ENCODE peak calls at places on chromosomes 2 and 18, in eight cellular contexts. L, F, I, N, M, P, U and V are unnamed samples.

GRCh38 chr2:181456660-181457120 is 496 bp upstream of the ITGA4 start:
- DNase-seq in I (peak; percentile 23), U (no peak), N (peak; percentile 33), P (peak; percentile 51), F (no peak), M (no peak), L (peak; percentile 5), V (no peak)

GRCh38 chr2:178008636-178009289 is 63.8 kb downstream of the PDE11A start:
- DNase-seq in N (peak; percentile 30), F (no peak), M (peak; percentile 60), I (peak; percentile 38), U (no peak), L (peak; percentile 65), P (peak; percentile 45), V (no peak)

GRCh38 chr2:86822668-86823067 is 32.0 kb upstream of the CD8A start:
- DNase-seq in N (no peak), I (no peak), M (no peak), L (no peak), P (no peak), F (no peak), U (no peak), V (no peak)

GRCh38 chr18:13124411-13124810 is 94.1 kb upstream of the LDLRAD4 start:
- DNase-seq in I (no peak), M (no peak), P (peak; percentile 64), F (no peak), L (no peak), N (no peak), U (no peak), V (no peak)

GRCh38 chr2:142325870-142326269 is 195.1 kb upstream of the LRP1B start:
- DNase-seq in I (no peak), L (no peak), P (no peak), U (no peak), F (no peak), N (no peak), M (no peak), V (no peak)

GRCh38 chr2:173715483-173715882 is 249.7 kb downstream of the SP3 start:
- DNase-seq in U (no peak), P (no peak), M (no peak), L (no peak), N (peak; percentile 43), I (no peak), F (no peak), V (no peak)

GRCh38 chr2:153072077-153072476 is 353.7 kb downstream of the ARL6IP6 start:
- DNase-seq in L (no peak), F (no peak), N (no peak), P (no peak), U (no peak), M (no peak), I (no peak), V (no peak)

GRCh38 chr18:67599277-67599676 is 82.8 kb upstream of the DSEL start:
- DNase-seq in I (peak; percentile 29), U (peak; percentile 7), F (no peak), L (peak; percentile 73), M (no peak), P (peak; percentile 53), N (peak; percentile 59), V (no peak)

GRCh38 chr2:55175254-55176093 is 56.6 kb downstream of the CLHC1 start:
- DNase-seq in P (no peak), M (peak; percentile 75), I (peak; percentile 80), N (peak; percentile 86), U (no peak), L (peak; percentile 87), F (peak; percentile 37), V (no peak)

GRCh38 chr2:85961053-85961452 is 72.3 kb upstream of the ST3GAL5 start:
- DNase-seq in N (no peak), F (no peak), M (no peak), L (no peak), I (no peak), U (no peak), P (no peak), V (no peak)

GRCh38 chr18:40413160-40413559 is 1541.9 kb upstream of the PIK3C3 start:
- DNase-seq in N (peak; percentile 37), F (no peak), P (no peak), M (peak; percentile 0), U (no peak), L (peak; percentile 45), I (peak; percentile 32), V (peak; percentile 13)

GRCh38 chr18:59957957-59958356 is 58.2 kb downstream of the PMAIP1 start:
- DNase-seq in L (peak; percentile 83), N (peak; percentile 68), F (peak; percentile 67), U (peak; percentile 41), P (no peak), M (peak; percentile 5), I (peak; percentile 51), V (peak; percentile 50)

GRCh38 chr2:239093487-239093886 is 245.6 kb downstream of the TWIST2 start:
- DNase-seq in N (no peak), F (no peak), U (no peak), P (no peak), M (no peak), L (no peak), I (no peak), V (no peak)

GRCh38 chr2:46294185-46294836 is 2.9 kb upstream of the EPAS1 start:
- DNase-seq in F (no peak), L (no peak), N (peak; percentile 49), M (peak; percentile 60), U (no peak), I (no peak), P (peak; percentile 64), V (no peak)
- TF ChIP-seq CTCF in F (peak; percentile 55), L (peak; percentile 46), N (peak; percentile 48), M (peak; percentile 69), U (peak; percentile 42), I (peak; percentile 47), P (peak; percentile 53), V (peak; percentile 29)

GRCh38 chr2:44883356-44883755 is 58.1 kb upstream of the SIX3 start:
- DNase-seq in F (no peak), M (no peak), P (no peak), N (no peak), L (no peak), I (no peak), U (no peak), V (no peak)

GRCh38 chr2:44880125-44880483 is 61.4 kb upstream of the SIX3 start:
- DNase-seq in U (no peak), M (no peak), N (no peak), P (no peak), L (no peak), I (no peak), F (no peak), V (no peak)

GRCh38 chr2:44877417-44877816 is 64.1 kb upstream of the SIX3 start:
- DNase-seq in I (no peak), F (no peak), U (no peak), P (no peak), L (no peak), M (no peak), N (no peak), V (no peak)

GRCh38 chr2:44881856-44882255 is 59.6 kb upstream of the SIX3 start:
- DNase-seq in F (no peak), M (no peak), I (no peak), N (no peak), U (no peak), L (no peak), P (no peak), V (no peak)

DNA sequence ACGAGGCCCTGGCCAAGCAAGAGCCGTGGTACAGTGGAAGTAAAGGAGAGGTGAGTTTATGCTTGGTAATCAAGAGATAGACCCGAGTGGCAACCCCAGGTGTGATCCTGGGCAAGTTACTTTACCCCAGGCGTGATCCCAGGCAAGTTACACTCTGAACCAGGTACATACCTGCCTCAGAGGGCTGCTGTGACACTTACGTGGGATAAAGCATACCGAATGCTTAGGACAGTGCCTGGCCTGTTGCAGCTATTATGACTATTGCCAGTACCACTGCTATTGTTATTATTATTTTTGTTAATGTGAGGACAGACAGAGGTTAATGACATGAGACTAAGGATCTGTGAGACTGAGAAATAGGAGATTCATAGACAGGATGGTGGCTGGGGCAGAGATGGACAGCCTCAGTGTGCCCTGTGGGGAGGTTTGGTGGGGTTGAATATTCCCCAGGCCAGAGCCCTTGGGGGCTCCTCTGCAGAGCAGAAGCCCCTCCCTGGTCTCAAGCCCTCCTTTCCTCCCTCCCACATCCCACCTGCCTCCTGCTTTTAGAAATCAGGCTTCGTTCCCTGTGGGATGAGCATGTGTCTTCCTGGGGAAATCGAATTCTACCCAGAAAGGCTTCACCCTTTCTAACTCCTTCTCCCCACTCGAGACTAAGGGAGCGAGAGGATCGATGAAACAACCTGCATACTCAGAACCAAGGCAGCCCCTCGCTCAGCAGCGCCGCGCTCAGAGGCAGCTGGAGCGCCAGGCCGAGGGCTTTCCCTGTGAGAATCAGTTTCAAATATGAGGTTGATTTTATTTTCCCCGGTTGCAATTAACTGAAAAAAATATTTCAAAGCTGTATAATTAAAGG is 62.0 kb upstream of the SIX3 start:
- DNase-seq in M (no peak), F (no peak), I (no peak), N (no peak), P (no peak), U (no peak), L (no peak), V (no peak)
- H3K4me3 ChIP-seq in M (no peak overlapping the region), F (no peak overlapping the region), I (no peak overlapping the region), N (no peak overlapping the region), P (no peak overlapping the region), U (no peak overlapping the region), L (no peak overlapping the region), V (no peak overlapping the region)

GRCh38 chr2:100980046-100980445 is 22.0 kb upstream of the RPL31 start:
- DNase-seq in P (no peak), L (no peak), N (no peak), U (no peak), I (no peak), M (no peak), F (no peak), V (no peak)

GRCh38 chr2:100983201-100983600 is 18.9 kb upstream of the RPL31 start:
- DNase-seq in P (no peak), L (no peak), I (no peak), U (no peak), F (no peak), M (no peak), N (no peak), V (no peak)

GRCh38 chr2:100978582-100979051 is 23.5 kb upstream of the RPL31 start:
- DNase-seq in M (no peak), P (no peak), I (peak; percentile 29), N (peak; percentile 59), F (no peak), L (peak; percentile 91), U (no peak), V (no peak)

GRCh38 chr2:100982431-100982861 is 19.6 kb upstream of the RPL31 start:
- DNase-seq in U (no peak), P (no peak), F (no peak), M (peak; percentile 21), L (no peak), N (no peak), I (no peak), V (no peak)

GRCh38 chr2:100981011-100981410 is 21.1 kb upstream of the RPL31 start:
- DNase-seq in U (no peak), L (no peak), P (no peak), M (no peak), F (no peak), N (no peak), I (no peak), V (no peak)
- TF ChIP-seq CTCF in U (no peak), L (no peak), P (no peak), M (no peak), F (no peak), N (no peak), I (no peak), V (no peak)

DNA sequence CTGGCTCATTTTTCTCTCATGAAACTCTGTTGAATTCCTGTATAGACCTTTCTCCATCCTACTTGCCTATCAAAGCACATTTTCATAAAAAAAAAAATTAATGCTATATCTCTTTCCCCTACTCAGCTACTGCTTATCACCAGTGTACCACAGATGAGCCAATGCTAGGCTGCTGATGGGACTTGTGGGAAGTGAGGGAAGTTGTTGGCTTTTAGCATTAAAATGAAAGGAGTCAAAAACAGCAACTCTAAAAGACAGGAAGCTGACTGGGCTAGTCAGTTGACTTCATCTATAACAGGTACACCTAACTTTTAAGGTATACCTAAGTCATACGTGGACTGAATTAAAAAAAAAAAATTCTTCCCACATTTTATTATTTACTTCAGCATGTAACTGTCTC is 102.1 kb downstream of the FAM117B start:
- DNase-seq in L (no peak), I (no peak), M (no peak), U (no peak), P (no peak), N (no peak), F (no peak), V (no peak)
- H3K4me3 ChIP-seq in L (no peak overlapping the region), I (no peak overlapping the region), M (no peak overlapping the region), U (no peak overlapping the region), P (no peak overlapping the region), N (no peak overlapping the region), F (no peak overlapping the region), V (no peak overlapping the region)